ENCODE peak calls at places on chromosomes 11 and 22, in seven cellular contexts. U, B, C, L, J, F and K are unnamed samples.
A peak's percentile ranks its signal among the peaks of the same experiment; 100 is the strongest.

GRCh38 chr22:30420401-30421178 is 5.0 kb upstream of the MTFP1 start:
- DNase-seq in F (no peak), B (no peak), L (no peak), C (no peak), J (no peak), U (no peak), K (no peak)

GRCh38 chr11:123543796-123544195 is 110.6 kb downstream of the SCN3B start:
- DNase-seq in L (no peak), J (no peak), C (no peak), F (no peak), U (no peak), B (no peak), K (peak; percentile 19)

GRCh38 chr11:12088047-12088481 is 22.3 kb upstream of the MICAL2 start:
- DNase-seq in U (no peak), L (no peak), J (no peak), B (no peak), F (no peak), C (no peak), K (no peak)

GRCh38 chr11:6481012-6481923 is at the start of the genes ARFIP2 and TIMM10B:
- DNase-seq in F (peak; percentile 98), B (peak; percentile 97), J (peak; percentile 90), U (peak; percentile 100), C (peak; percentile 95), L (peak; percentile 98), K (peak; percentile 94)

GRCh38 chr11:70503201-70503877 is 105.0 kb downstream of the CTTN start:
- DNase-seq in L (no peak), J (no peak), U (peak; percentile 41), B (no peak), F (no peak), C (no peak), K (no peak)

GRCh38 chr11:65850217-65851082 is 7.5 kb downstream of the CFL1 start:
- DNase-seq in F (no peak), U (no peak), L (no peak), J (no peak), C (no peak), B (no peak), K (no peak)

GRCh38 chr11:112401036-112401769 is 140.5 kb upstream of the PLET1 start:
- DNase-seq in F (no peak), U (no peak), J (no peak), L (no peak), B (no peak), C (no peak), K (no peak)

GRCh38 chr11:134498326-134499139 is 86.5 kb upstream of the B3GAT1 start:
- DNase-seq in U (peak; percentile 49), J (no peak), L (peak; percentile 70), F (peak; percentile 82), B (no peak), C (no peak), K (no peak)

GRCh38 chr11:80393210-80393609 is 952.4 kb upstream of the TENM4 start:
- DNase-seq in B (no peak), F (no peak), C (no peak), J (no peak), U (no peak), L (no peak), K (no peak)

GRCh38 chr11:94675788-94676187 is 92.4 kb upstream of the AMOTL1 start:
- DNase-seq in L (no peak), U (no peak), F (no peak), J (no peak), B (no peak), C (no peak), K (no peak)

GRCh38 chr11:204587-205109 is 2.6 kb downstream of the BET1L start:
- DNase-seq in U (peak; percentile 69), L (no peak), F (no peak), C (no peak), J (no peak), B (no peak), K (no peak)